ENCODE peak calls at places on chromosomes 11 and 22, in five cellular contexts. One of them, this sample, is unnamed.

GRCh38 chr22:42304021-42304790 is 33.8 kb upstream of the TCF20 start:
- DNase-seq in activated CD4-positive, alpha-beta T cell treated with anti-CD3 and anti-CD28 coated beads, Interleukin-2, amount 10 ng/mL, durations not matched to agents 7 days and 5 days: no peak
- DNase-seq in MV-4-11: no peak
- DNase-seq in osteocyte: no peak
- DNase-seq in H54: no peak
- DNase-seq in this sample: no peak

GRCh38 chr11:57476883-57477506 is 16.7 kb downstream of the RTN4RL2 start:
- DNase-seq in activated CD4-positive, alpha-beta T cell treated with anti-CD3 and anti-CD28 coated beads, Interleukin-2, amount 10 ng/mL, durations not matched to agents 7 days and 5 days: no peak
- DNase-seq in MV-4-11: peak; percentile 61
- DNase-seq in osteocyte: no peak
- DNase-seq in H54: no peak
- DNase-seq in this sample: no peak

GRCh38 chr11:62544521-62545436 is 1.8 kb downstream of the AHNAK start:
- DNase-seq in activated CD4-positive, alpha-beta T cell treated with anti-CD3 and anti-CD28 coated beads, Interleukin-2, amount 10 ng/mL, durations not matched to agents 7 days and 5 days: peak; percentile 39
- DNase-seq in MV-4-11: peak; percentile 12
- DNase-seq in osteocyte: no peak
- DNase-seq in H54: peak; percentile 13
- DNase-seq in this sample: peak; percentile 39

GRCh38 chr11:4186464-4187054 is 92.0 kb downstream of the RRM1 start:
- DNase-seq in activated CD4-positive, alpha-beta T cell treated with anti-CD3 and anti-CD28 coated beads, Interleukin-2, amount 10 ng/mL, durations not matched to agents 7 days and 5 days: no peak
- DNase-seq in MV-4-11: no peak
- DNase-seq in osteocyte: no peak
- DNase-seq in H54: no peak
- DNase-seq in this sample: no peak

GRCh38 chr11:95697614-95698408 is 91.8 kb downstream of the FAM76B start:
- DNase-seq in activated CD4-positive, alpha-beta T cell treated with anti-CD3 and anti-CD28 coated beads, Interleukin-2, amount 10 ng/mL, durations not matched to agents 7 days and 5 days: no peak
- DNase-seq in MV-4-11: no peak
- DNase-seq in osteocyte: no peak
- DNase-seq in H54: no peak
- DNase-seq in this sample: no peak

GRCh38 chr22:46022881-46023512 is 46.0 kb upstream of the WNT7B start:
- DNase-seq in activated CD4-positive, alpha-beta T cell treated with anti-CD3 and anti-CD28 coated beads, Interleukin-2, amount 10 ng/mL, durations not matched to agents 7 days and 5 days: no peak
- DNase-seq in MV-4-11: no peak
- DNase-seq in osteocyte: no peak
- DNase-seq in H54: no peak
- DNase-seq in this sample: no peak

GRCh38 chr11:86782781-86783180 is 17.6 kb upstream of the PRSS23 start:
- DNase-seq in activated CD4-positive, alpha-beta T cell treated with anti-CD3 and anti-CD28 coated beads, Interleukin-2, amount 10 ng/mL, durations not matched to agents 7 days and 5 days: no peak
- DNase-seq in MV-4-11: no peak
- DNase-seq in osteocyte: no peak
- DNase-seq in H54: no peak
- DNase-seq in this sample: no peak

GRCh38 chr11:47415949-47416472 is 7.6 kb downstream of the SLC39A13 start:
- DNase-seq in activated CD4-positive, alpha-beta T cell treated with anti-CD3 and anti-CD28 coated beads, Interleukin-2, amount 10 ng/mL, durations not matched to agents 7 days and 5 days: no peak
- DNase-seq in MV-4-11: no peak
- DNase-seq in osteocyte: peak; percentile 91
- DNase-seq in H54: peak; percentile 96
- DNase-seq in this sample: no peak